ENCODE peak calls at places on chromosomes 4 and X, in four cellular contexts. S, I, R and N are unnamed samples.

GRCh38 chr4:24511371-24512063 is 72.8 kb downstream of the DHX15 start:
- DNase-seq in R (no peak), I (no peak), S (peak; percentile 54), N (no peak)

GRCh38 chr4:182600093-182600492 is 317.1 kb downstream of the DCTD start:
- DNase-seq in S (no peak), I (no peak), R (no peak), N (no peak)

GRCh38 chr4:81069706-81070331 is 39.3 kb downstream of the BMP3 start:
- DNase-seq in S (peak; percentile 88), I (peak; percentile 46), R (peak; percentile 79), N (peak; percentile 35)

GRCh38 chr4:21888195-21888976 is 60.2 kb downstream of the KCNIP4 start:
- DNase-seq in R (peak; percentile 97), I (no peak), S (peak; percentile 96), N (no peak)

GRCh38 chrX:9874483-9874882 is 88.3 kb downstream of the SHROOM2 start:
- DNase-seq in S (no peak), I (no peak), R (peak; percentile 28), N (no peak)

GRCh38 chr4:15948826-15949225 is 10.3 kb upstream of the FGFBP1 start:
- DNase-seq in R (no peak), I (no peak), S (no peak), N (no peak)

GRCh38 chr4:134132086-134132783 is 69.4 kb downstream of the PABPC4L start:
- DNase-seq in S (no peak), I (no peak), R (no peak), N (no peak)

GRCh38 chr4:15368906-15369305 is 58.9 kb upstream of the C1QTNF7 start:
- DNase-seq in S (peak; percentile 55), R (peak; percentile 74), I (no peak), N (no peak)

GRCh38 chrX:151397741-151398070 is 700 bp downstream of the VMA21 start:
- DNase-seq in I (no peak), R (no peak), S (peak; percentile 12), N (no peak)

GRCh38 chr4:148240241-148240640 is 202.0 kb downstream of the NR3C2 start:
- DNase-seq in S (peak; percentile 1), I (no peak), R (no peak), N (no peak)

GRCh38 chr4:70269674-70270073 is 27.3 kb downstream of the CSN3 start:
- DNase-seq in S (peak; percentile 27), I (no peak), R (peak; percentile 4), N (no peak)

GRCh38 chr4:185716008-185716976 is 95.7 kb downstream of the SORBS2 start:
- DNase-seq in R (no peak), S (no peak), I (no peak), N (no peak)

GRCh38 chr4:147709999-147710398 is 21.9 kb upstream of the ARHGAP10 start:
- DNase-seq in S (peak; percentile 44), I (no peak), R (peak; percentile 36), N (no peak)

GRCh38 chr4:107870916-107871786 is 46.4 kb downstream of the SGMS2 start:
- DNase-seq in S (no peak), R (no peak), I (no peak), N (no peak)

GRCh38 chr4:70734168-70734954 is 12.6 kb downstream of the RUFY3 start:
- DNase-seq in R (peak; percentile 73), I (no peak), S (peak; percentile 77), N (no peak)

GRCh38 chr4:38132140-38132673 is 172.0 kb downstream of the PTTG2 start:
- DNase-seq in S (peak; percentile 100), R (peak; percentile 99), I (no peak), N (peak; percentile 42)

GRCh38 chr4:176549161-176549865 is 229.5 kb downstream of the SPCS3 start:
- DNase-seq in S (peak; percentile 66), R (peak; percentile 64), I (no peak), N (no peak)

GRCh38 chr4:24988776-24989175 is 42.0 kb downstream of the LGI2 start:
- DNase-seq in S (peak; percentile 33), I (no peak), R (peak; percentile 74), N (no peak)

GRCh38 chr4:153595894-153596601 is 88.0 kb upstream of the TLR2 start:
- DNase-seq in I (no peak), R (no peak), S (no peak), N (no peak)

GRCh38 chr4:83644677-83645639 is 109.0 kb downstream of the GPAT3 start:
- DNase-seq in S (peak; percentile 65), I (no peak), R (peak; percentile 66), N (peak; percentile 6)